ENCODE peak calls at places on chromosomes 3 and 15, in eight cellular contexts. P is WTC11, C is pancreas, D is fibroblast of lung, E is body of pancreas, V is mesothelial cell of epicardium, G is glutamatergic neuron, T is DND-41. J is an unnamed sample.

GRCh38 chr15:29672446-29672845 is 149.8 kb downstream of the TJP1 start:
- DNase-seq in P (no peak), C (no peak), D (no peak), E (no peak), V (no peak), G (no peak), T (no peak), J (no peak)

GRCh38 chr3:4045756-4046155 is 246.5 kb downstream of the LRRN1 start:
- DNase-seq in P (no peak), C (no peak), D (no peak), E (no peak), V (no peak), G (no peak), T (no peak), J (no peak)

GRCh38 chr3:56573501-56573900 is 16.5 kb downstream of the CCDC66 start:
- DNase-seq in P (no peak), C (no peak), D (no peak), E (no peak), V (no peak), G (no peak), T (no peak), J (no peak)

GRCh38 chr3:172203522-172204258 is 164.3 kb downstream of the FNDC3B start:
- DNase-seq in P (no peak), C (no peak), D (no peak), E (peak), V (no peak), G (no peak), T (no peak), J (no peak)

GRCh38 chr3:169952045-169952444 is 14.6 kb upstream of the SEC62 start:
- DNase-seq in P (no peak), C (no peak), D (no peak), E (no peak), V (no peak), G (no peak), T (no peak), J (no peak)

GRCh38 chr15:69903476-69904295 is 194.0 kb downstream of the TLE3 start:
- DNase-seq in P (no peak), C (no peak), D (peak), E (no peak), V (no peak), G (no peak), T (no peak), J (no peak)

GRCh38 chr3:110246796-110247369 is 824.7 kb upstream of the NECTIN3 start:
- DNase-seq in P (no peak), C (no peak), D (no peak), E (no peak), V (no peak), G (no peak), T (no peak), J (no peak)

GRCh38 chr15:80194186-80194585 is 41.4 kb downstream of the FAH start:
- DNase-seq in P (no peak), C (no peak), D (no peak), E (no peak), V (no peak), G (no peak), T (no peak), J (no peak)

GRCh38 chr3:101940521-101940992 is 91.2 kb downstream of the NFKBIZ start:
- DNase-seq in P (no peak), C (no peak), D (peak), E (peak), V (peak), G (peak), T (no peak), J (peak)

GRCh38 chr15:88970232-88970631 is 57.1 kb upstream of the MFGE8 start:
- DNase-seq in P (no peak), C (no peak), D (no peak), E (no peak), V (no peak), G (no peak), T (no peak), J (no peak)

GRCh38 chr15:35023794-35024193 is 35.7 kb upstream of the ZNF770 start:
- DNase-seq in P (no peak), C (no peak), D (peak), E (no peak), V (no peak), G (no peak), T (no peak), J (no peak)

GRCh38 chr15:42890161-42890913 is 30.2 kb downstream of the TTBK2 start:
- DNase-seq in P (no peak), C (no peak), D (peak), E (no peak), V (no peak), G (no peak), T (no peak), J (no peak)

GRCh38 chr3:141373768-141374526 is 5.6 kb downstream of the ZBTB38 start:
- DNase-seq in P (no peak), C (no peak), D (no peak), E (no peak), V (no peak), G (no peak), T (no peak), J (no peak)

GRCh38 chr15:51936119-51936478 is 35.5 kb downstream of the LEO1 start:
- DNase-seq in P (peak), C (no peak), D (no peak), E (no peak), V (no peak), G (no peak), T (no peak), J (no peak)

GRCh38 chr15:47746516-47746915 is 29.2 kb downstream of the SEMA6D start:
- DNase-seq in P (no peak), C (no peak), D (no peak), E (no peak), V (no peak), G (peak), T (no peak), J (no peak)

GRCh38 chr3:42600958-42601675 is 631 bp downstream of the NKTR start:
- DNase-seq in P (peak), C (no peak), D (peak), E (peak), V (peak), G (no peak), T (peak), J (no peak)

GRCh38 chr3:170726976-170727661 is 141.2 kb upstream of the SLC7A14 start:
- DNase-seq in P (no peak), C (no peak), D (peak), E (no peak), V (no peak), G (no peak), T (no peak), J (no peak)

GRCh38 chr15:50676799-50677483 is 9.7 kb downstream of the TRPM7 start:
- DNase-seq in P (no peak), C (no peak), D (peak), E (no peak), V (no peak), G (no peak), T (no peak), J (no peak)

GRCh38 chr3:62622553-62623174 is 249.3 kb upstream of the FEZF2 start:
- DNase-seq in P (no peak), C (no peak), D (peak), E (no peak), V (no peak), G (no peak), T (peak), J (peak)

GRCh38 chr3:73623996-73624362 is 762 bp downstream of the PDZRN3 start:
- DNase-seq in P (peak), C (peak), D (peak), E (peak), V (peak), G (peak), T (no peak), J (peak)
- TF ChIP-seq CTCF in P (no peak), C (no peak), D (peak), E (peak), V (no peak), G (no peak), T (no peak), J (peak)

DNA sequence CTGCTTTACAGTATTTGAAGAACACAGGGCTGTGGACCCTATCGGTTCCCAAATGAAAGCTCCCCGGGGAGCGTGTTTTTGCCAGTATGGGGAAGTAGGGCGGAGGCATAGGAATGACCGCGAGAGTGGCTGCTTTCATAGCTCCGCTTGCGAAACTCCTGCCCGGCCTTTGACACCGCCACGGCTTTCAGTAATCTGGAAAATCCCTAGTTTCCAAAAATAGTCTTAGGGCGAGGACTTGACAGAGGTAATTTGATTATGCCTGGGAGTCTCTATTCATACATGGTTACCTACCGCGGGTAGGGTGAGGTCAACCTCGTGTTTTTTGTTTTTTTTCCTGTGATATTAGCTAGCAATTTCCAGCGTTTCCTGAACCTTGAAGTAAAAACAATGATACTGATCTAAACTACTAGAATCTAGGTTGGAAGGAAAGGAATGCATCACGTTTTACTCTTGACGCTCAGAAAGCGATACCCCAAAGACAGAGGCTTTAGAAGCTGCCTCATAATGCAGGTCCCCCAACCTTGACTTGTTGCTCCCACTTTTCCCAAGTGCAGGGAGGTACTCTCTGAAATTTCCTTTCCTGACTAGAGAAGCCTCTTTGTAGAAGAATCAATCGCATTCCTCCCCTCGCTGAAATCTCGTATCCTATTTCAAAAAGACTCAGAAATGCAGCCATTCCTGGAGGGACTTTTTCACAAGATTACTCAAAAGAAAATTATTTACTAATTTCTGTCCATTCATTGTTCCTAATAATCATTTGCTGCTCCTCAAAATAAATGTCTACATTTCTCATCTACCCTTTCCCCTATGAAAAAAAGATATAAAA is 919 bp upstream of the CCNL1 start:
- DNase-seq in P (no peak), C (peak), D (peak), E (peak), V (peak), G (no peak), T (peak), J (no peak)
- TF ChIP-seq CTCF in P (no peak), C (no peak), D (no peak), E (no peak), V (no peak), G (no peak), T (no peak), J (no peak)

DNA sequence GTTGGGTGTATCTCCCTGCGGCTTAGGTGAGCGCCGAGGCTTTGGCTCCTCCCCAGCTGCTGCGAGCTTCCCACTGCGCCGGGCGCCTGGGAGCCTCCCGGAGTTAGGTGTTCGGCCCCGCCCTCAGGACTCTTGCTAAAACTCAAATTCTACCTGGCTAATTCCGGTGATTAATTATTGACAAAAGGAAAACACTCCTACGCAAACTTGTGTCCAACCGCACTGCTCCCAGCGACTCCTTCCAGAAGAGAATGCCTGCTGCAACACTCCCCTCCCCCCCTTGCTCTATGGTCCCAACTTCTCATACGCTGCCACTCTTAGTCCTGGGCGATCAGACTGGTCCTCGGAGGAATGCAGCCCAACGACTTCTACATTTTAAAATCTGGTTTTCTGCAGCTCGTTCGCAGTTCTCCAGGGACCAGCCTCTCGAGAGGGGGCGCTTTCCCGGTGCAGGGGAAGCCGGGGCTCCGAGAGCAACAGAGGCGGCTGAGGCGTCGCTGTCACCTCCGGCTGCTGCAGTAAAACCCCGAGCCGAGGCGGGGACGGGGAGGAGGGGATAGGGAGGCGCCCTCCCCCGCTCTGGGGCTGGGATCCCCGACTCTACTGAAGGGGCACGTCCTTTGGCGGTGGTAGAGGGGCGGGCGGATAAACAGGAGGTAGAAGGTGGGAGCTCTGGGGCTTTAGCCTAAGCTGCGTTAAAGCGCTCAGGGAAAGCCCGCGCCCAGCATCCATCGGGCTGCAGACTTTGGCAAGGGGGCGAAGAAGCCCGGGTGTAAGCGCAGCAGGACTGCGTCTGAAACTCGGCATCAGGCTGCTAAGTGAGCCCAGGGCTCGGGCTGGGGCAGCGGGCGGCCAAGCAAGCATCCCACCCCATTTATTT is at the start of gene SPTSSB:
- DNase-seq in P (peak), C (peak), D (peak), E (peak), V (peak), G (peak), T (no peak), J (peak)
- TF ChIP-seq CTCF in P (no peak), C (no peak), D (peak), E (no peak), V (no peak), G (no peak), T (no peak), J (no peak)

GRCh38 chr3:18767756-18768303 is 342.7 kb upstream of the SATB1 start:
- DNase-seq in P (no peak), C (no peak), D (no peak), E (no peak), V (no peak), G (no peak), T (no peak), J (no peak)
- TF ChIP-seq CTCF in P (no peak), C (no peak), D (no peak), E (no peak), V (no peak), G (no peak), T (no peak), J (no peak)

GRCh38 chr3:76199382-76199781 is 414.0 kb upstream of the ZNF717 start:
- DNase-seq in P (no peak), C (no peak), D (peak), E (no peak), V (no peak), G (no peak), T (no peak), J (no peak)
- TF ChIP-seq CTCF in P (no peak), C (no peak), D (no peak), E (no peak), V (no peak), G (no peak), T (no peak), J (no peak)

DNA sequence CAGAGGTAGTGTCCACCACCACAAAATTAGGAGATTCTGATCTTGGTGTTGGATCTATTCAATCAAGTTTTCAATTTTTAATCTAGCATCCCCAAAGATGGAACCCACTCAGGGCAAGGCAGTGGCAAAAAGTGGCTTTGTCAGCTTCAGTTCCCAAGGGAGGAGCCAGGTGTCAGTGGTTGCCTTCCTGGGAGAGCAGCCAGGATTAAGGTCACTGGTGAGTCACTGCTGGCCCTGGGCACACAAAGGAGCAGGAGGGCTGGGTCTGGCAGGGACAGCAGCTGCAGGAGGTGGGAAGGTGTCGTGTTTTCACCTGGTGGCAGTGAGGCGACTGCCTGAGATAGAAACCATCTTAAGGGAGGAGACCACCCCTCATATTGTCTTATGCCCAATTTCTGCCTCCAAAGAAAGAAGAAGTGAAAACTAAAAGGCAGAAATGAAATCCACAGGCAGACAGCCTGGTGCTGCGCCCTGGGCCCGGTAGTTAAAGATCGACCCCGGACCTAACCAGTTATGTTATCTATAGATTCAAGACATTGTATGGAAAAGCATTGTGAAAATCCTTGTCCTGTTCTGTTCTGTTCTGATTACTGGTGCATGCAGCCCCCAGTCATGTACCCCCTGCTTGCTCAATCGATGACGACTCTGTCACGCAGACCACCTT is 5.9 kb upstream of the KLHL25 start:
- DNase-seq in P (no peak), C (peak), D (peak), E (peak), V (no peak), G (no peak), T (no peak), J (no peak)
- TF ChIP-seq CTCF in P (no peak), C (peak), D (no peak), E (peak), V (no peak), G (no peak), T (no peak), J (no peak)